ENCODE peak calls at places on chromosomes 5 and 9, in ten cellular contexts. P, X, O, H, L, B, A, Y, D and S are unnamed samples.

GRCh38 chr5:172065431-172066065 is 59.1 kb upstream of the FBXW11 start:
- DNase-seq in O (no peak), H (peak), A (no peak), Y (no peak), D (peak), B (no peak), X (no peak), L (no peak), P (no peak), S (no peak)

GRCh38 chr9:92740446-92740961 is 24.1 kb downstream of the BICD2 start:
- DNase-seq in A (no peak), D (no peak), B (no peak), X (no peak), P (no peak), L (no peak), H (no peak), O (no peak), Y (peak), S (no peak)

GRCh38 chr5:180691046-180691445 is 41.6 kb upstream of the FLT4 start:
- DNase-seq in L (no peak), O (no peak), H (no peak), A (no peak), Y (no peak), D (no peak), X (no peak), B (no peak), P (no peak), S (no peak)

GRCh38 chr9:115891929-115892328 is 261.7 kb upstream of the PAPPA start:
- DNase-seq in A (no peak), H (peak), L (no peak), D (peak), O (no peak), Y (no peak), X (no peak), P (peak), B (no peak), S (no peak)

GRCh38 chr9:117917873-117918272 is 213.7 kb downstream of the TLR4 start:
- DNase-seq in A (no peak), D (no peak), L (no peak), H (no peak), Y (no peak), B (no peak), P (no peak), O (no peak), X (no peak), S (no peak)

GRCh38 chr9:14383296-14383695 is 69.4 kb upstream of the NFIB start:
- DNase-seq in Y (no peak), L (no peak), A (no peak), D (peak), X (no peak), B (no peak), O (no peak), H (peak), P (peak), S (no peak)

GRCh38 chr5:73213566-73213998 is 40.6 kb downstream of the TMEM174 start:
- DNase-seq in P (peak), O (no peak), A (no peak), Y (no peak), B (no peak), H (peak), D (peak), X (no peak), L (peak), S (no peak)

GRCh38 chr9:71363286-71363961 is 242.0 kb upstream of the TRPM3 start:
- DNase-seq in Y (no peak), L (no peak), A (no peak), X (no peak), H (peak), B (no peak), O (no peak), D (peak), P (no peak), S (no peak)

GRCh38 chr5:77356740-77357139 is 135.4 kb downstream of the WDR41 start:
- DNase-seq in X (no peak), H (peak), O (no peak), L (no peak), Y (no peak), P (no peak), B (no peak), A (no peak), D (peak), S (no peak)

GRCh38 chr5:62661126-62661525 is 82.5 kb downstream of the LRRC70 start:
- DNase-seq in X (no peak), Y (no peak), P (no peak), L (no peak), H (no peak), O (no peak), B (no peak), D (no peak), A (no peak), S (no peak)

GRCh38 chr9:93061791-93062299 is 3.3 kb downstream of the SUSD3 start:
- DNase-seq in B (peak), L (peak), Y (peak), H (no peak), D (no peak), A (no peak), X (peak), O (no peak), P (no peak), S (no peak)

GRCh38 chr9:96875460-96876142 is 21.3 kb upstream of the ZNF782 start:
- DNase-seq in A (no peak), B (peak), P (peak), O (peak), D (peak), X (peak), Y (peak), H (peak), L (peak), S (no peak)
- TF ChIP-seq CTCF in A (no peak), B (no peak), P (no peak), O (no peak), D (peak), X (peak), Y (no peak), H (peak), L (peak), S (no peak)

GRCh38 chr9:129174724-129175514 is 3.1 kb downstream of the IER5L start:
- DNase-seq in D (peak), A (no peak), P (peak), L (peak), O (peak), Y (peak), B (peak), H (peak), X (peak), S (peak)
- TF ChIP-seq CTCF in D (no peak), A (no peak), P (peak), L (peak), O (no peak), Y (no peak), B (no peak), H (peak), X (no peak), S (no peak)

GRCh38 chr5:79535477-79536192 is 21.7 kb upstream of the HOMER1 start:
- DNase-seq in A (no peak), B (no peak), Y (no peak), L (no peak), P (no peak), D (peak), O (no peak), H (no peak), X (no peak), S (no peak)
- TF ChIP-seq CTCF in A (no peak), B (no peak), Y (no peak), L (no peak), P (no peak), D (peak), O (peak), H (peak), X (no peak), S (no peak)

GRCh38 chr9:89730715-89731114 is 125.9 kb downstream of the GADD45G start:
- DNase-seq in X (peak), D (no peak), A (no peak), L (no peak), H (no peak), P (no peak), Y (peak), B (no peak), O (no peak), S (no peak)
- TF ChIP-seq CTCF in X (peak), D (no peak), A (no peak), L (no peak), H (no peak), P (no peak), Y (no peak), B (no peak), O (no peak), S (no peak)

GRCh38 chr5:54514841-54515432 is 2.6 kb upstream of the SNX18 start:
- DNase-seq in X (no peak), H (peak), L (no peak), D (peak), A (no peak), P (peak), B (no peak), Y (no peak), O (no peak), S (no peak)
- TF ChIP-seq CTCF in X (no peak), H (peak), L (no peak), D (no peak), A (no peak), P (no peak), B (no peak), Y (no peak), O (no peak), S (no peak)

GRCh38 chr9:7358876-7359275 is 440.7 kb downstream of the DMAC1 start:
- DNase-seq in L (no peak), Y (no peak), P (no peak), A (no peak), D (no peak), X (no peak), O (no peak), H (no peak), B (no peak), S (no peak)
- TF ChIP-seq CTCF in L (no peak), Y (no peak), P (peak), A (no peak), D (peak), X (peak), O (no peak), H (peak), B (no peak), S (no peak)